ENCODE peak calls at places on chromosomes 12 and 14, in four cellular contexts. M is ovary, X is uterus, A is spleen. U is an unnamed sample.

GRCh38 chr12:52285851-52286530 is 5.3 kb downstream of the KRT81 start:
- DNase-seq in X (no peak), M (no peak), A (peak; percentile 65), U (peak; percentile 71)

GRCh38 chr14:100221419-100222218 is 17.3 kb upstream of the YY1 start:
- DNase-seq in M (peak; percentile 36), A (peak; percentile 90), X (peak; percentile 35), U (peak; percentile 87)

GRCh38 chr12:27610380-27610779 is 85.9 kb upstream of the REP15 start:
- DNase-seq in M (no peak), X (no peak), A (no peak), U (peak; percentile 37)

GRCh38 chr12:57465747-57466505 is 6.3 kb downstream of the GLI1 start:
- DNase-seq in X (no peak), M (no peak), A (peak; percentile 76), U (no peak)

GRCh38 chr12:57471661-57472060 is 8.0 kb downstream of the ARHGAP9 start:
- DNase-seq in A (peak; percentile 33), M (no peak), X (no peak), U (no peak)

GRCh38 chr14:58249611-58250010 is 5.0 kb downstream of the PSMA3 start:
- DNase-seq in A (no peak), M (no peak), X (no peak), U (peak; percentile 52)

GRCh38 chr14:68703093-68703492 is 89.8 kb downstream of the ZFP36L1 start:
- DNase-seq in A (no peak), X (no peak), M (no peak), U (peak; percentile 63)

GRCh38 chr12:113757223-113758002 is 208.7 kb downstream of the RBM19 start:
- DNase-seq in M (no peak), A (no peak), X (no peak), U (no peak)

GRCh38 chr12:102726686-102727085 is 190.4 kb downstream of the PAH start:
- DNase-seq in X (no peak), M (no peak), A (no peak), U (no peak)

GRCh38 chr14:38882533-38882932 is 220.5 kb downstream of the SEC23A start:
- DNase-seq in M (no peak), X (no peak), A (no peak), U (no peak)

GRCh38 chr12:1974812-1975211 is 29.4 kb downstream of the DCP1B start:
- DNase-seq in M (no peak), A (no peak), X (no peak), U (no peak)

GRCh38 chr14:51869426-51870113 is 9.2 kb downstream of the GNG2 start:
- DNase-seq in M (no peak), A (no peak), X (no peak), U (no peak)

GRCh38 chr12:4153343-4153892 is 120.1 kb upstream of the CCND2 start:
- DNase-seq in X (no peak), A (peak; percentile 81), M (no peak), U (no peak)

GRCh38 chr12:96193725-96194571 is at the start of gene ELK3:
- DNase-seq in A (peak; percentile 93), X (peak; percentile 63), M (peak; percentile 62), U (peak; percentile 56)

GRCh38 chr12:3242199-3242863 is 165.2 kb downstream of the TSPAN9 start:
- DNase-seq in A (no peak), X (no peak), M (no peak), U (no peak)

GRCh38 chr14:21965042-21965441 is 291.4 kb upstream of the OR4E1 start:
- DNase-seq in A (no peak), X (no peak), M (no peak), U (no peak)

GRCh38 chr12:15978431-15978950 is 67.4 kb downstream of the DERA start:
- DNase-seq in X (no peak), A (no peak), M (no peak), U (no peak)

GRCh38 chr14:99157676-99158075 is 114.3 kb downstream of the BCL11B start:
- DNase-seq in A (no peak), X (no peak), M (no peak), U (no peak)

GRCh38 chr14:104773505-104774452 is 20.8 kb downstream of the SIVA1 start:
- DNase-seq in M (no peak), X (no peak), A (no peak), U (no peak)

GRCh38 chr12:12792421-12792820 is 7.0 kb downstream of the APOLD1 start:
- DNase-seq in X (peak; percentile 35), A (no peak), M (no peak), U (no peak)
- H3K4me3 ChIP-seq in X (no peak overlapping the region), A (no peak overlapping the region), M (no peak overlapping the region), U (no peak overlapping the region)

GRCh38 chr12:120161852-120162251 is 32.7 kb downstream of the GCN1 start:
- DNase-seq in M (no peak), X (no peak), A (no peak), U (no peak)
- TF ChIP-seq POLR2A in M (no peak), X (no peak), A (no peak), U (no peak)

DNA sequence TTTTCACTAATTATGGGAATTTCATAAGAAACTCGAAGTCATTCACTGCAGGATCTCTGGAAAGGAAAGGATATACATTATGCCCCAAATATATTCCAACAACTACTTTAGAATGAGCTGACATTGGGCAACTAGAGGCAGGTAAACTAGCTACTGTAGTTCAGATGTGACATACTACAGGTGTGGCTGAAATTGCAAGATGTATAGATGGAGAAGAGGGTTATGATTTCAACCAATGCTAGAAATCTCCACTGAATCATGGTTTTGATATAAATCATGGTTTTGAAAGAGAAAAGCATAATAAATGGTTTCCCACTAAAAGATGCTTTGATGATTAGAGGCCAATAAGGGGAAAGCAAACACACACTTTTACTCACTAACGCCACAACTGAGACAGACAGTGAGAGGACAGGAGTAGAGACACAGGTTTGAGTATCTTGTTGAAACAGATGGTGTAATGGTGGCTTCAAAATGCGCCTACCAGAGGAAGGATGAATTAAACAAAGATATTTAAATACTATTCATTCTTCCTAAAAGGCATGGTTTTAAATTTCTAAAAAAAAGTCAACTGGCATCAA is 296.1 kb upstream of the DIO2 start:
- DNase-seq in X (no peak), M (no peak), A (no peak), U (no peak)
- TF ChIP-seq CTCF in X (no peak), M (no peak), A (no peak), U (no peak)

GRCh38 chr14:80978403-80978802 is 23.0 kb downstream of the TSHR start:
- DNase-seq in X (no peak), M (no peak), A (no peak), U (no peak)
- H3K4me3 ChIP-seq in X (no peak overlapping the region), M (no peak overlapping the region), A (no peak overlapping the region), U (no peak overlapping the region)

DNA sequence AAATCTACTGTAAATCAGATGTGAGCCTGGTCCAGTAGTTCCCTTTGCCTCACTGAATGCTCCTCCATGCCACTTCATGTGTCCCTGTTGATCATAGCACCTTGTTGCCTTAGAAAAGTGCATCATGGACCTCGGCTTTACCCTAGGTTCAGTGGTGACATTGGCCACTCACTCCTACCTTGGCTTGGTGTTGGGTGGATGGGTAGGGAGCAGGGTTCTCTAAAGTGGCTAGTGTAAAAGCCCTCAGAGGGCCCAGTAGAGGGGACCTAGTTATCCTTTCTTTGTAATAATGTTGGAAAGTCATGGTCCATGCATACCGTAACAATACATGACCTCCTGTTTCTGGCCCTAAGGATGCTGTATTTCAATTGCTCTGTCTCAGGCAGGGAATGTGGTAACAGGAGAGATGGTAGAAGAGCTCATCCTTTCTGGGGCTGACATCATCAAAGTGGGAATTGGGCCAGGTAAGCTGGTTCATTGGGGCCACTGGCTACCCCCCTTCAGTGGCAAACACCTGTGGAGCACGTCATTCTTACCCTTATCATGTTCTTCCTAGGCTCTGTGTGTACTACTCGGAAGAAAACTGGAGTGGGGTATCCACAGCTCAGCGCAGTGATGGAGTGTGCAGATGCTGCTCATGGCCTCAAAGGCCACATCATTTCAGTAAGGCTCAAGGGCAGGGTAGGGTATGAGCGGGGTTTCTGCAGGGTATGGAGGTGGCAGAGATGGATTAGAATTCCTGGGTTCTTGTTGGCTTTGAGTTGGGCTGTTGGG is 4.1 kb downstream of the GMPR2 start:
- DNase-seq in M (no peak), A (no peak), X (no peak), U (no peak)
- TF ChIP-seq POLR2A in M (no peak), A (no peak), X (no peak), U (no peak)

GRCh38 chr12:42481368-42481767 is 108.2 kb downstream of the PRICKLE1 start:
- DNase-seq in M (no peak), A (no peak), X (no peak), U (no peak)

GRCh38 chr12:42482820-42483533 is 106.6 kb downstream of the PRICKLE1 start:
- DNase-seq in X (peak; percentile 81), A (peak; percentile 94), M (peak; percentile 80), U (peak; percentile 94)

GRCh38 chr12:42484996-42485395 is 104.5 kb downstream of the PRICKLE1 start:
- DNase-seq in A (no peak), M (no peak), X (no peak), U (no peak)

GRCh38 chr12:42482086-42482819 is 107.3 kb downstream of the PRICKLE1 start:
- DNase-seq in X (peak; percentile 57), M (peak; percentile 55), A (no peak), U (no peak)

GRCh38 chr12:42483534-42483857 is 106.0 kb downstream of the PRICKLE1 start:
- DNase-seq in X (peak; percentile 61), A (peak; percentile 89), M (peak; percentile 67), U (no peak)
- TF ChIP-seq CTCF in X (peak; percentile 18), A (no peak), M (no peak), U (no peak)

DNA sequence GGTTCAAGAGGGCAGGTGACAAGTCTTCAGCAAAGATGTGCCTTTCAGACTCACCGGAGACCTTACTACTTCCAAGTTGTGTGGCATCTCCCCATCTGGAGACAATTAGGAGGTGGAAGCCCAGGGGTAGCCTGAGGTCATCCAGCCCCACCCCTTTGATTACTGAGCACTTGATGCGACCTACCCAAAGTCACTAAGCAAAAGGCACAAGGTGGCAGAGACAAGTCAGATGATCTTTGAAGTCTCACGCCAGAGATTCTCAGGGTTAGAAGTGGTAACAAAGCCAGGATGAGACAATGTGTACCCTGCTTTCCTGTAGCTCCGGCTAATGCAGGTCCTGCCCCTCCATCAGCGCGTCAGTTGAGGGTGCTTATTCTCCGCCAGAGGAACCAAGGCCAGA is 1.4 kb upstream of the FOXN3 start:
- DNase-seq in X (no peak), A (no peak), M (no peak), U (no peak)
- H3K4me3 ChIP-seq in X (no peak overlapping the region), A (no peak overlapping the region), M (no peak overlapping the region), U (no peak overlapping the region)

GRCh38 chr14:69715725-69716482 is 51.0 kb upstream of the SRSF5 start:
- DNase-seq in A (no peak), M (peak; percentile 75), X (peak; percentile 63), U (peak; percentile 74)
- TF ChIP-seq POLR2A in A (no peak), M (no peak), X (no peak), U (no peak)